ENCODE peak calls at places on chromosomes 6 and 20, in eight cellular contexts. G, S, Z, W, K, D, H and B are unnamed samples.

GRCh38 chr6:95094751-95095150 is 482.6 kb upstream of the MANEA start:
- DNase-seq in G (no peak), S (no peak), Z (no peak), W (no peak), K (no peak), D (no peak), H (no peak), B (no peak)

GRCh38 chr6:148177589-148178233 is 164.9 kb upstream of the SASH1 start:
- DNase-seq in G (no peak), S (peak; percentile 75), Z (peak; percentile 61), W (peak; percentile 6), K (peak; percentile 57), D (peak; percentile 21), H (peak; percentile 88), B (peak; percentile 76)

GRCh38 chr6:107318100-107318736 is 141.1 kb downstream of the PDSS2 start:
- DNase-seq in G (no peak), S (peak; percentile 57), Z (peak; percentile 32), W (peak; percentile 13), K (peak; percentile 60), D (peak; percentile 6), H (peak; percentile 55), B (peak; percentile 64)

GRCh38 chr6:142045380-142046270 is 87.1 kb upstream of the GJE1 start:
- DNase-seq in G (no peak), S (no peak), Z (no peak), W (no peak), K (no peak), D (no peak), H (no peak), B (no peak)

GRCh38 chr20:3724356-3724755 is 8.1 kb upstream of the HSPA12B start:
- DNase-seq in G (no peak), S (no peak), Z (no peak), W (no peak), K (no peak), D (no peak), H (no peak), B (no peak)

GRCh38 chr6:151658091-151658490 is 149.4 kb upstream of the ESR1 start:
- DNase-seq in G (no peak), S (no peak), Z (no peak), W (no peak), K (no peak), D (no peak), H (no peak), B (no peak)

GRCh38 chr20:62048346-62048761 is 17.3 kb downstream of the TAF4 start:
- DNase-seq in G (no peak), S (no peak), Z (no peak), W (no peak), K (no peak), D (no peak), H (peak; percentile 45), B (peak; percentile 54)

GRCh38 chr6:139064981-139065665 is 36.6 kb downstream of the ABRACL start:
- DNase-seq in G (no peak), S (no peak), Z (no peak), W (no peak), K (no peak), D (no peak), H (no peak), B (no peak)

GRCh38 chr6:29011276-29011734 is 6.2 kb upstream of the ZNF311 start:
- DNase-seq in G (no peak), S (no peak), Z (no peak), W (peak; percentile 19), K (peak; percentile 48), D (no peak), H (no peak), B (no peak)

GRCh38 chr6:110693296-110693695 is 122.0 kb downstream of the CDK19 start:
- DNase-seq in G (no peak), S (no peak), Z (no peak), W (no peak), K (no peak), D (no peak), H (no peak), B (no peak)

GRCh38 chr20:539236-539635 is 4.4 kb downstream of the CSNK2A1 start:
- DNase-seq in G (no peak), S (no peak), Z (no peak), W (no peak), K (no peak), D (no peak), H (no peak), B (no peak)

GRCh38 chr20:38304845-38305447 is 990 bp downstream of the BPI start:
- DNase-seq in G (no peak), S (peak; percentile 75), Z (peak; percentile 35), W (no peak), K (peak; percentile 84), D (peak; percentile 6), H (no peak), B (peak; percentile 73)